ENCODE peak calls at places on chromosome 10, in eight cellular contexts. Y, J, F, K, T, G, Z and Q are unnamed samples.

GRCh38 chr10:49646256-49646870 is 32.5 kb downstream of the CHAT start:
- DNase-seq in Y (peak; percentile 38), K (no peak), G (no peak), Z (no peak), J (no peak), F (peak; percentile 62), T (no peak), Q (no peak)

GRCh38 chr10:75208177-75208576 is 2.4 kb upstream of the VDAC2 start:
- DNase-seq in Y (no peak), T (no peak), F (no peak), Z (peak; percentile 89), K (no peak), J (no peak), G (no peak), Q (no peak)

GRCh38 chr10:14953452-14954000 is 370 bp downstream of the DCLRE1C start:
- DNase-seq in T (peak; percentile 57), F (no peak), Y (no peak), K (peak; percentile 62), J (peak; percentile 36), Z (peak; percentile 34), G (no peak), Q (no peak)

GRCh38 chr10:132142396-132143161 is 44.2 kb upstream of the DPYSL4 start:
- DNase-seq in K (peak; percentile 40), T (peak; percentile 44), F (no peak), J (peak; percentile 45), Z (peak; percentile 62), Y (no peak), G (no peak), Q (no peak)

GRCh38 chr10:78550716-78551115 is 517.1 kb downstream of the RPS24 start:
- DNase-seq in F (no peak), Y (no peak), G (no peak), Z (no peak), J (no peak), T (no peak), K (no peak), Q (no peak)

GRCh38 chr10:86757110-86757790 is 831 bp downstream of the BMPR1A start:
- DNase-seq in Y (peak; percentile 57), G (no peak), Z (peak; percentile 41), T (no peak), F (peak; percentile 79), J (peak; percentile 84), K (no peak), Q (no peak)

GRCh38 chr10:131111474-131112080 is 199.9 kb downstream of the TCERG1L start:
- DNase-seq in Z (no peak), F (no peak), K (no peak), Y (no peak), J (no peak), T (no peak), G (no peak), Q (no peak)

GRCh38 chr10:121498071-121498470 is 100.2 kb downstream of the FGFR2 start:
- DNase-seq in Z (no peak), Y (no peak), J (no peak), K (no peak), F (no peak), T (no peak), G (no peak), Q (no peak)

GRCh38 chr10:88041243-88042161 is 178.1 kb downstream of the PTEN start:
- DNase-seq in Y (no peak), G (no peak), F (no peak), K (no peak), J (no peak), Z (no peak), T (no peak), Q (no peak)

GRCh38 chr10:101358706-101359300 is 4.8 kb downstream of the BTRC start:
- DNase-seq in Y (no peak), G (no peak), Z (no peak), J (no peak), T (no peak), K (no peak), F (no peak), Q (no peak)

GRCh38 chr10:119248681-119249080 is 41.3 kb downstream of the GRK5 start:
- DNase-seq in T (no peak), G (no peak), Y (no peak), Z (no peak), J (no peak), K (no peak), F (no peak), Q (no peak)

GRCh38 chr10:33229252-33229943 is 105.1 kb downstream of the NRP1 start:
- DNase-seq in J (peak; percentile 81), G (no peak), Y (no peak), T (no peak), Z (no peak), F (no peak), K (no peak), Q (no peak)

GRCh38 chr10:61905446-61905725 is 3.9 kb downstream of the ARID5B start:
- DNase-seq in Z (no peak), T (no peak), J (no peak), Y (no peak), F (no peak), K (no peak), G (no peak), Q (no peak)

GRCh38 chr10:69804775-69805174 is 3.1 kb downstream of the COL13A1 start:
- DNase-seq in J (no peak), T (no peak), Y (no peak), F (no peak), Z (no peak), K (no peak), G (no peak), Q (no peak)

GRCh38 chr10:90417056-90417455 is 440.8 kb downstream of the HTR7 start:
- DNase-seq in G (no peak), Z (no peak), F (no peak), T (no peak), J (no peak), Y (no peak), K (no peak), Q (peak; percentile 43)

GRCh38 chr10:119419931-119420330 is 122.6 kb downstream of the RGS10 start:
- DNase-seq in Z (no peak), Y (no peak), F (no peak), T (no peak), J (no peak), G (no peak), K (no peak), Q (no peak)

GRCh38 chr10:110789604-110790428 is 81.9 kb upstream of the PDCD4 start:
- DNase-seq in J (no peak), Y (no peak), G (no peak), K (no peak), F (no peak), Z (no peak), T (no peak), Q (no peak)

GRCh38 chr10:1116696-1117254 is 60.6 kb downstream of the WDR37 start:
- DNase-seq in Y (peak; percentile 10), K (no peak), Z (no peak), F (peak; percentile 49), G (no peak), J (no peak), T (no peak), Q (no peak)

GRCh38 chr10:33195608-33196376 is 138.7 kb downstream of the NRP1 start:
- DNase-seq in Y (no peak), K (no peak), Z (no peak), G (no peak), J (no peak), T (no peak), F (peak; percentile 38), Q (no peak)

GRCh38 chr10:24465899-24466615 is 257.1 kb downstream of the KIAA1217 start:
- DNase-seq in J (peak; percentile 80), G (no peak), K (no peak), F (no peak), T (no peak), Z (peak; percentile 90), Y (peak; percentile 75), Q (no peak)

GRCh38 chr10:103493362-103493871 is at the start of gene NEURL1:
- DNase-seq in F (no peak), K (peak; percentile 49), Z (no peak), G (no peak), Y (no peak), T (no peak), J (peak; percentile 55), Q (no peak)

GRCh38 chr10:114045071-114045737 is 1.5 kb downstream of the ADRB1 start:
- DNase-seq in Y (no peak), J (peak; percentile 78), G (no peak), K (no peak), F (no peak), T (peak; percentile 29), Z (no peak), Q (no peak)

GRCh38 chr10:97538401-97538800 is 34.2 kb upstream of the ANKRD2 start:
- DNase-seq in J (no peak), F (no peak), G (no peak), T (no peak), K (no peak), Z (no peak), Y (no peak), Q (no peak)

GRCh38 chr10:112792487-112793196 is 157.4 kb upstream of the TCF7L2 start:
- DNase-seq in K (no peak), T (peak; percentile 57), G (no peak), Y (no peak), Z (no peak), J (peak; percentile 57), F (no peak), Q (no peak)

GRCh38 chr10:61389887-61390286 is 63.3 kb downstream of the TMEM26 start:
- DNase-seq in Z (no peak), G (no peak), K (no peak), J (peak; percentile 31), F (no peak), Y (no peak), T (no peak), Q (no peak)

GRCh38 chr10:33235271-33235884 is 99.1 kb downstream of the NRP1 start:
- DNase-seq in Z (no peak), J (no peak), T (no peak), G (no peak), F (no peak), Y (no peak), K (no peak), Q (no peak)

GRCh38 chr10:104038537-104038936 is 47.1 kb downstream of the COL17A1 start:
- DNase-seq in G (no peak), Y (no peak), J (no peak), T (no peak), F (no peak), K (no peak), Z (no peak), Q (no peak)

GRCh38 chr10:61456095-61456789 is 3.1 kb upstream of the TMEM26 start:
- DNase-seq in T (no peak), Y (no peak), Z (no peak), F (no peak), J (no peak), K (no peak), G (no peak), Q (no peak)

GRCh38 chr10:132237871-132238270 is 51.1 kb downstream of the DPYSL4 start:
- DNase-seq in G (no peak), T (no peak), Z (no peak), J (no peak), F (no peak), K (no peak), Y (no peak), Q (no peak)

GRCh38 chr10:124911124-124912051 is 30.5 kb upstream of the ZRANB1 start:
- DNase-seq in Y (peak; percentile 35), K (no peak), J (no peak), T (no peak), G (peak; percentile 60), F (no peak), Z (no peak), Q (peak; percentile 31)

GRCh38 chr10:13859979-13860619 is 273.3 kb downstream of the PRPF18 start:
- DNase-seq in G (no peak), Z (no peak), Y (no peak), J (no peak), T (no peak), K (no peak), F (no peak), Q (no peak)

GRCh38 chr10:69761320-69761719 is 40.4 kb upstream of the COL13A1 start:
- DNase-seq in Y (no peak), K (no peak), G (no peak), J (no peak), F (no peak), T (no peak), Z (no peak), Q (no peak)